ENCODE peak calls at places on chromosomes 4 and X, in ten cellular contexts. G is MM.1S; M is NCI-H1105 treated with DMSO at 0.1 percent for 48 hours; O is activated T-helper 1 cell treated with Interleukin-2 at 50 U/mL for 16 hours; F is GM23248; S is HT1080; J is stimulated activated CD4-positive, alpha-beta T cell treated with anti-CD3 and anti-CD28 coated beads, Interleukin-1b, Interleukin-23, amount 100 ng/mL, for 24 hours; H is EL; A is frontal cortex; V is central memory CD4-positive, alpha-beta T cell. Z is an unnamed sample.

GRCh38 chr4:162115323-162115722 is 48.5 kb downstream of the FSTL5 start:
- DNase-seq in G (no peak), M (no peak), O (no peak), F (no peak), S (no peak), J (no peak), H (no peak), A (no peak), V (no peak), Z (no peak)

GRCh38 chrX:65689377-65689776 is 21.9 kb downstream of the MSN start:
- DNase-seq in G (no peak), M (no peak), O (no peak), F (no peak), S (no peak), J (no peak), H (no peak), A (no peak), V (no peak), Z (no peak)

GRCh38 chr4:1413687-1414479 is 7.6 kb upstream of the NKX1-1 start:
- DNase-seq in G (no peak), M (no peak), O (no peak), F (no peak), S (no peak), J (no peak), H (no peak), A (no peak), V (no peak), Z (no peak)

GRCh38 chr4:1609901-1610790 is 74.0 kb downstream of the FAM53A start:
- DNase-seq in G (no peak), M (no peak), O (no peak), F (no peak), S (no peak), J (no peak), H (no peak), A (no peak), V (no peak), Z (no peak)

GRCh38 chr4:55959655-55960054 is 10.9 kb downstream of the CEP135 start:
- DNase-seq in G (no peak), M (no peak), O (no peak), F (no peak), S (no peak), J (no peak), H (no peak), A (no peak), V (no peak), Z (no peak)

GRCh38 chrX:22666441-22666840 is 333.3 kb upstream of the DDX53 start:
- DNase-seq in G (no peak), M (no peak), O (no peak), F (peak), S (peak), J (no peak), H (peak), A (no peak), V (no peak), Z (peak)

GRCh38 chrX:32873786-32874185 is 337.6 kb downstream of the DMD start:
- DNase-seq in G (no peak), M (no peak), O (no peak), F (no peak), S (no peak), J (no peak), H (no peak), A (no peak), V (no peak), Z (no peak)

GRCh38 chr4:92252846-92253245 is 50.9 kb upstream of the GRID2 start:
- DNase-seq in G (no peak), M (no peak), O (no peak), F (no peak), S (no peak), J (no peak), H (no peak), A (no peak), V (no peak), Z (no peak)

GRCh38 chr4:165872443-165873297 is at the start of gene TLL1:
- DNase-seq in G (no peak), M (peak), O (no peak), F (no peak), S (peak), J (no peak), H (peak), A (no peak), V (no peak), Z (no peak)

GRCh38 chrX:77275392-77275791 is 171.8 kb upstream of the FGF16 start:
- DNase-seq in G (no peak), M (no peak), O (no peak), F (peak), S (peak), J (no peak), H (no peak), A (no peak), V (no peak), Z (no peak)

GRCh38 chrX:10393899-10394298 is 226.5 kb downstream of the MID1 start:
- DNase-seq in G (no peak), M (no peak), O (no peak), F (no peak), S (peak), J (no peak), H (no peak), A (no peak), V (no peak), Z (no peak)

GRCh38 chrX:106404512-106404911 is 207.3 kb upstream of the RADX start:
- DNase-seq in G (no peak), M (no peak), O (no peak), F (no peak), S (no peak), J (no peak), H (no peak), A (no peak), V (no peak), Z (no peak)

GRCh38 chr4:158428242-158428641 is 93.4 kb upstream of the RXFP1 start:
- DNase-seq in G (no peak), M (no peak), O (no peak), F (peak), S (peak), J (no peak), H (peak), A (no peak), V (no peak), Z (no peak)

GRCh38 chr4:38605794-38606586 is 58.0 kb upstream of the KLF3 start:
- DNase-seq in G (no peak), M (no peak), O (no peak), F (no peak), S (no peak), J (no peak), H (no peak), A (no peak), V (no peak), Z (no peak)

GRCh38 chr4:144582975-144583374 is 63.0 kb upstream of the HHIP start:
- DNase-seq in G (no peak), M (no peak), O (no peak), F (peak), S (peak), J (no peak), H (no peak), A (no peak), V (no peak), Z (no peak)

GRCh38 chrX:148618472-148619445 is 118.3 kb downstream of the AFF2 start:
- DNase-seq in G (no peak), M (no peak), O (no peak), F (no peak), S (no peak), J (no peak), H (no peak), A (no peak), V (no peak), Z (no peak)

GRCh38 chrX:110985470-110985869 is 110.5 kb upstream of the PAK3 start:
- DNase-seq in G (no peak), M (peak), O (no peak), F (no peak), S (no peak), J (no peak), H (no peak), A (no peak), V (no peak), Z (no peak)

GRCh38 chr4:56646341-56646740 is 34.8 kb downstream of the HOPX start:
- DNase-seq in G (no peak), M (no peak), O (no peak), F (no peak), S (no peak), J (no peak), H (no peak), A (no peak), V (no peak), Z (no peak)

GRCh38 chrX:70446380-70447350 is 2.0 kb downstream of the DLG3 start:
- DNase-seq in G (no peak), M (no peak), O (no peak), F (no peak), S (no peak), J (no peak), H (no peak), A (no peak), V (no peak), Z (no peak)